ENCODE peak calls at places on chromosomes 6 and 20, in four cellular contexts. S, U, Z and O are unnamed samples. For H3K9me3, the result is how much of the 10 kb centered on the place peaks cover.

GRCh38 chr6:117919775-117920492 is 12.9 kb downstream of the SLC35F1 start:
- DNase-seq in S (peak), U (peak), Z (peak), O (peak)

GRCh38 chr6:15616266-15616665 is 46.6 kb downstream of the DTNBP1 start:
- DNase-seq in S (no peak), U (no peak), Z (no peak), O (peak)

GRCh38 chr20:15917333-15917732 is 655.9 kb downstream of the KIF16B start:
- DNase-seq in S (no peak), U (no peak), Z (no peak), O (no peak)

GRCh38 chr6:102114402-102114801 is 720.9 kb downstream of the GRIK2 start:
- DNase-seq in S (no peak), U (no peak), Z (peak), O (peak)

GRCh38 chr6:129342243-129342642 is 367.7 kb downstream of the ARHGAP18 start:
- DNase-seq in S (no peak), U (no peak), Z (no peak), O (no peak)

GRCh38 chr6:46963626-46964025 is 41.9 kb upstream of the ADGRF5 start:
- DNase-seq in S (peak), U (no peak), Z (no peak), O (no peak)

GRCh38 chr20:10109621-10110020 is 74.8 kb downstream of the ANKEF1 start:
- DNase-seq in S (no peak), U (no peak), Z (no peak), O (no peak)

GRCh38 chr20:4233520-4233919 is 218.2 kb upstream of the RNF24 start:
- DNase-seq in S (no peak), U (no peak), Z (no peak), O (no peak)

GRCh38 chr6:96837138-96837971 is at the start of gene GPR63:
- DNase-seq in S (peak), U (peak), Z (peak), O (peak)

GRCh38 chr6:3356824-3357420 is 98.2 kb downstream of the PSMG4 start:
- DNase-seq in S (no peak), U (no peak), Z (no peak), O (no peak)

GRCh38 chr6:121666809-121667208 is 231.4 kb downstream of the GJA1 start:
- DNase-seq in S (no peak), U (no peak), Z (no peak), O (no peak)

GRCh38 chr20:4949833-4950178 is 51.5 kb downstream of the SLC23A2 start:
- DNase-seq in S (no peak), U (no peak), Z (peak), O (no peak)

GRCh38 chr20:25057234-25058050 is 497 bp downstream of the ACSS1 start:
- DNase-seq in S (peak), U (peak), Z (peak), O (peak)

GRCh38 chr6:14450133-14451040 is 332.8 kb downstream of the CD83 start:
- DNase-seq in S (no peak), U (no peak), Z (no peak), O (no peak)

GRCh38 chr6:9537381-9537780 is 877.5 kb downstream of the TFAP2A start:
- DNase-seq in S (no peak), U (no peak), Z (no peak), O (no peak)

GRCh38 chr20:57237006-57237953 is 29.2 kb downstream of the BMP7 start:
- DNase-seq in S (no peak), U (no peak), Z (no peak), O (no peak)

DNA sequence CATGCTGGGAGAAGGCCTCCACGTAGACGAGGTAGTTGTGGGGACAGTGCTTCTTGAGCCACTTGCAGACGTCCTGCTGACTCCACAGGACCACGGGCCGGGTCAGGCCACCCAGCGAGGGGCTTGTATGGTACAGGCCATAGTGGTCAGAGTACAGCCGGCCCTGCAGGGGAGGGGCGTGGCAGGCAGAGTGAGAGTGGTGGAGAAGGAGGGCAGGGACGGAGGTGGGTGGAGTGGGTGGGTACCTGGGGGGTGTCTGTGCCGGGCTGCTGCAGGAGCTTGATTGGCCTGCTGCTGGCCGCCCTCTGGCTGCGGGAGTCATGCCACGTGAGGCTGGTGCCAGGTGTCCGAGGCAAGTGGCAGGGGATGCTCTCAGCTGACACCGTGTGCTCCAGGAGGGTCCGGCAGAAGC is 2.5 kb downstream of the SAMD10 start:
- DNase-seq in S (no peak), U (peak), Z (no peak), O (no peak)
- H3K9me3 ChIP-seq in S (under half), U (under half), Z (under half), O (under half)

GRCh38 chr6:164379786-164380185 is 929.6 kb downstream of the C6orf118 start:
- DNase-seq in S (no peak), U (no peak), Z (no peak), O (no peak)
- H3K9me3 ChIP-seq in S (under half), U (under half), Z (under half), O (under half)

GRCh38 chr20:31236953-31237352 is 20.5 kb upstream of the DEFB115 start:
- DNase-seq in S (no peak), U (no peak), Z (no peak), O (no peak)

GRCh38 chr20:31239139-31239538 is 18.3 kb upstream of the DEFB115 start:
- DNase-seq in S (no peak), U (no peak), Z (no peak), O (no peak)

GRCh38 chr20:31237763-31238162 is 19.7 kb upstream of the DEFB115 start:
- DNase-seq in S (no peak), U (no peak), Z (no peak), O (no peak)
- H3K9me3 ChIP-seq in S (under half), U (half or more), Z (under half), O (under half)

DNA sequence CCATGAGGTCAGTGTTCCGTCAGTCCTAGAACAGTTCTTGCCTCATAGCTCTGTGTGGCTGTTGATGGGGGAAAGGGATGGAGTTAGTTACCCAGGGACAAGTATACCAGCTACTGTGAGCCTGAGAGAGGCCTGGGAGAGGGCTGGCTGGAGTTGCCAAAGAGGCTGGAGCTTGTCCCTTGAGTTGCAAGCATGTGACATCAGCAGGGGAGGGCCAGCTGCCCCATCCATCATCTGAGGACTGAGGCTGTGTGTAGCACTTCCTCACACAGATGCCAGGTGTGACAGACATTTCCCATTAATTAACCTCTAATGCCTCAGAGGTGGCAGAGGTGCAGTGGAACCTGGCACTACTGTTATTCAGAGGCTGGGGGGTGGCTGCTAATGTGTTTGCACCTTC is 131.6 kb downstream of the PHACTR3 start:
- DNase-seq in S (peak), U (no peak), Z (no peak), O (no peak)
- H3K9me3 ChIP-seq in S (under half), U (under half), Z (under half), O (under half)

DNA sequence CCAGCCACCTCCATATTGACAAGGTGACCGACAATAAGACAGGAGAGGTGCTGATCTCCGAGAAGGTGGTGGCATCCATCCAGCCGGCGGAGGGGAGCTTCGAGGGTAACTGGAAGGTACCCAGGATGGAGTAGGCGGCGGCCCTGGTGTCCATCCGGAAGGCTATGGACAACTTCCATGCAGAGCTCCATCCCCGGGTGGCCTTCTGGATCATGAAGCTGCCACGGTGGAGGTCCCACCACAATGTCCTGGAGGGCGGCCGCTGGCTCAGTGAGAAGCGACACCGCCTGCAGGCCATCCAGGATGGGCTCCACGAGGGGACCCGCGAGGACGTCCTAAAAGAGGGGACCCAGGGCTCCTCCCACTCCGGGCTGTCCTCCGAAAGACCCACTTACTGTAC is 17.0 kb downstream of the DEFB115 start:
- DNase-seq in S (no peak), U (no peak), Z (no peak), O (no peak)
- H3K9me3 ChIP-seq in S (under half), U (under half), Z (under half), O (under half)